ENCODE peak calls at places on chromosomes 11 and 22, in eight cellular contexts. One of them, this sample, is unnamed.

GRCh38 chr11:19642759-19643158 is 69.9 kb upstream of the NAV2 start:
- DNase-seq in stimulated activated CD4-positive, alpha-beta T cell treated with anti-CD3 and anti-CD28 coated beads, Interleukin-2, amount 100 ng/mL, for 48 hours: no peak
- DNase-seq in amniotic stem cell: no peak
- DNase-seq in neural crest cell: no peak
- DNase-seq in glomerular endothelial cell: no peak
- DNase-seq in HS-27A: no peak
- DNase-seq in stimulated activated CD8-positive, alpha-beta memory T cell treated with anti-CD3 and anti-CD28 coated beads, Interleukin-2, amount 100 ng/mL, for 48 hours: no peak
- DNase-seq in psoas muscle: no peak
- DNase-seq in this sample: no peak

GRCh38 chr11:14345668-14346067 is 13.3 kb downstream of the RRAS2 start:
- DNase-seq in stimulated activated CD4-positive, alpha-beta T cell treated with anti-CD3 and anti-CD28 coated beads, Interleukin-2, amount 100 ng/mL, for 48 hours: no peak
- DNase-seq in amniotic stem cell: no peak
- DNase-seq in neural crest cell: no peak
- DNase-seq in glomerular endothelial cell: no peak
- DNase-seq in HS-27A: no peak
- DNase-seq in stimulated activated CD8-positive, alpha-beta memory T cell treated with anti-CD3 and anti-CD28 coated beads, Interleukin-2, amount 100 ng/mL, for 48 hours: no peak
- DNase-seq in psoas muscle: no peak
- DNase-seq in this sample: no peak

GRCh38 chr22:33781396-33781795 is 138.9 kb downstream of the LARGE1 start:
- DNase-seq in stimulated activated CD4-positive, alpha-beta T cell treated with anti-CD3 and anti-CD28 coated beads, Interleukin-2, amount 100 ng/mL, for 48 hours: no peak
- DNase-seq in amniotic stem cell: no peak
- DNase-seq in neural crest cell: no peak
- DNase-seq in glomerular endothelial cell: no peak
- DNase-seq in HS-27A: no peak
- DNase-seq in stimulated activated CD8-positive, alpha-beta memory T cell treated with anti-CD3 and anti-CD28 coated beads, Interleukin-2, amount 100 ng/mL, for 48 hours: no peak
- DNase-seq in psoas muscle: no peak
- DNase-seq in this sample: no peak

GRCh38 chr22:20268350-20269012 is 363 bp upstream of the RTN4R start:
- DNase-seq in stimulated activated CD4-positive, alpha-beta T cell treated with anti-CD3 and anti-CD28 coated beads, Interleukin-2, amount 100 ng/mL, for 48 hours: peak; percentile 64
- DNase-seq in amniotic stem cell: peak; percentile 11
- DNase-seq in neural crest cell: peak; percentile 72
- DNase-seq in glomerular endothelial cell: no peak
- DNase-seq in HS-27A: no peak
- DNase-seq in stimulated activated CD8-positive, alpha-beta memory T cell treated with anti-CD3 and anti-CD28 coated beads, Interleukin-2, amount 100 ng/mL, for 48 hours: peak; percentile 36
- DNase-seq in psoas muscle: peak; percentile 73
- DNase-seq in this sample: peak; percentile 83

GRCh38 chr11:1113405-1114201 is 38.9 kb downstream of the MUC2 start:
- DNase-seq in stimulated activated CD4-positive, alpha-beta T cell treated with anti-CD3 and anti-CD28 coated beads, Interleukin-2, amount 100 ng/mL, for 48 hours: no peak
- DNase-seq in amniotic stem cell: no peak
- DNase-seq in neural crest cell: no peak
- DNase-seq in glomerular endothelial cell: no peak
- DNase-seq in HS-27A: no peak
- DNase-seq in stimulated activated CD8-positive, alpha-beta memory T cell treated with anti-CD3 and anti-CD28 coated beads, Interleukin-2, amount 100 ng/mL, for 48 hours: no peak
- DNase-seq in psoas muscle: peak; percentile 53
- DNase-seq in this sample: peak; percentile 13

GRCh38 chr22:19168088-19168890 is 10.2 kb downstream of the SLC25A1 start:
- DNase-seq in stimulated activated CD4-positive, alpha-beta T cell treated with anti-CD3 and anti-CD28 coated beads, Interleukin-2, amount 100 ng/mL, for 48 hours: no peak
- DNase-seq in amniotic stem cell: no peak
- DNase-seq in neural crest cell: no peak
- DNase-seq in glomerular endothelial cell: no peak
- DNase-seq in HS-27A: no peak
- DNase-seq in stimulated activated CD8-positive, alpha-beta memory T cell treated with anti-CD3 and anti-CD28 coated beads, Interleukin-2, amount 100 ng/mL, for 48 hours: no peak
- DNase-seq in psoas muscle: no peak
- DNase-seq in this sample: no peak

GRCh38 chr11:12278766-12279671 is 98.4 kb upstream of the PARVA start:
- DNase-seq in stimulated activated CD4-positive, alpha-beta T cell treated with anti-CD3 and anti-CD28 coated beads, Interleukin-2, amount 100 ng/mL, for 48 hours: no peak
- DNase-seq in amniotic stem cell: no peak
- DNase-seq in neural crest cell: no peak
- DNase-seq in glomerular endothelial cell: no peak
- DNase-seq in HS-27A: no peak
- DNase-seq in stimulated activated CD8-positive, alpha-beta memory T cell treated with anti-CD3 and anti-CD28 coated beads, Interleukin-2, amount 100 ng/mL, for 48 hours: no peak
- DNase-seq in psoas muscle: no peak
- DNase-seq in this sample: peak; percentile 17

GRCh38 chr11:73359341-73359740 is 16.9 kb upstream of the RELT start:
- DNase-seq in stimulated activated CD4-positive, alpha-beta T cell treated with anti-CD3 and anti-CD28 coated beads, Interleukin-2, amount 100 ng/mL, for 48 hours: no peak
- DNase-seq in amniotic stem cell: no peak
- DNase-seq in neural crest cell: no peak
- DNase-seq in glomerular endothelial cell: no peak
- DNase-seq in HS-27A: no peak
- DNase-seq in stimulated activated CD8-positive, alpha-beta memory T cell treated with anti-CD3 and anti-CD28 coated beads, Interleukin-2, amount 100 ng/mL, for 48 hours: no peak
- DNase-seq in psoas muscle: peak; percentile 85
- DNase-seq in this sample: no peak

GRCh38 chr11:6248248-6248647 is 9.4 kb downstream of the CNGA4 start:
- DNase-seq in stimulated activated CD4-positive, alpha-beta T cell treated with anti-CD3 and anti-CD28 coated beads, Interleukin-2, amount 100 ng/mL, for 48 hours: no peak
- DNase-seq in amniotic stem cell: no peak
- DNase-seq in neural crest cell: no peak
- DNase-seq in glomerular endothelial cell: no peak
- DNase-seq in HS-27A: no peak
- DNase-seq in stimulated activated CD8-positive, alpha-beta memory T cell treated with anti-CD3 and anti-CD28 coated beads, Interleukin-2, amount 100 ng/mL, for 48 hours: no peak
- DNase-seq in psoas muscle: no peak
- DNase-seq in this sample: no peak